ENCODE peak calls at places on chromosomes 2 and 18, in nine cellular contexts. Q is pancreas; C is neural crest cell; P is effector memory CD8-positive, alpha-beta T cell; K is fibroblast of lung; X is left lung; Z is activated CD8-positive, alpha-beta memory T cell treated with anti-CD3 and anti-CD28 coated beads for 24 hours; O is cardiac fibroblast; G is stimulated activated CD8-positive, alpha-beta memory T cell treated with anti-CD3 and anti-CD28 coated beads, Interleukin-4, amount 100 ng/mL, for 1 hour. L is an unnamed sample.
A peak's percentile ranks its signal among the peaks of the same experiment; 100 is the strongest.

GRCh38 chr2:115880558-115880957 is 1438.1 kb downstream of the DPP10 start:
- DNase-seq in Q (no peak), C (no peak), P (no peak), K (no peak), X (no peak), Z (no peak), O (no peak), G (no peak), L (no peak)

GRCh38 chr2:169343202-169343601 is 19.1 kb downstream of the LRP2 start:
- DNase-seq in Q (no peak), C (no peak), P (no peak), K (no peak), X (no peak), Z (no peak), O (no peak), G (no peak), L (no peak)

GRCh38 chr2:44371445-44371844 is 9.7 kb downstream of the CAMKMT start:
- DNase-seq in Q (no peak), C (no peak), P (no peak), K (no peak), X (no peak), Z (no peak), O (no peak), G (no peak), L (no peak)

GRCh38 chr2:166671831-166672230 is 177.8 kb upstream of the SCN7A start:
- DNase-seq in Q (no peak), C (no peak), P (no peak), K (no peak), X (no peak), Z (no peak), O (peak; percentile 5), G (no peak), L (no peak)

GRCh38 chr2:231533086-231533776 is 3.0 kb upstream of the NMUR1 start:
- DNase-seq in Q (no peak), C (no peak), P (no peak), K (no peak), X (no peak), Z (no peak), O (no peak), G (no peak), L (no peak)

GRCh38 chr2:237097326-237097910 is 11.7 kb downstream of the COPS8 start:
- DNase-seq in Q (no peak), C (no peak), P (no peak), K (no peak), X (no peak), Z (no peak), O (peak; percentile 35), G (no peak), L (no peak)

GRCh38 chr2:161136696-161137324 is 23.4 kb upstream of the TANK start:
- DNase-seq in Q (no peak), C (no peak), P (peak; percentile 50), K (no peak), X (no peak), Z (no peak), O (peak; percentile 51), G (peak; percentile 14), L (peak; percentile 81)

GRCh38 chr2:157596992-157597681 is 31.5 kb downstream of the ACVR1C start:
- DNase-seq in Q (peak; percentile 34), C (peak; percentile 39), P (peak; percentile 33), K (peak; percentile 10), X (peak; percentile 80), Z (peak; percentile 81), O (peak; percentile 17), G (peak; percentile 31), L (peak; percentile 40)

GRCh38 chr18:35494281-35494825 is 3.4 kb downstream of the INO80C start:
- DNase-seq in Q (no peak), C (no peak), P (no peak), K (no peak), X (no peak), Z (no peak), O (no peak), G (no peak), L (no peak)

GRCh38 chr2:26530696-26531095 is 52.8 kb upstream of the OTOF start:
- DNase-seq in Q (no peak), C (no peak), P (no peak), K (no peak), X (no peak), Z (no peak), O (peak; percentile 49), G (no peak), L (no peak)

GRCh38 chr2:216083464-216084279 is 2.0 kb downstream of the TMEM169 start:
- DNase-seq in Q (no peak), C (peak; percentile 48), P (no peak), K (peak; percentile 31), X (no peak), Z (peak; percentile 60), O (peak; percentile 37), G (no peak), L (no peak)

GRCh38 chr2:37570773-37571570 is 100.5 kb downstream of the CDC42EP3 start:
- DNase-seq in Q (no peak), C (no peak), P (no peak), K (peak; percentile 79), X (no peak), Z (no peak), O (peak; percentile 75), G (no peak), L (no peak)

GRCh38 chr18:58272779-58273500 is 228.9 kb downstream of the NEDD4L start:
- DNase-seq in Q (no peak), C (no peak), P (no peak), K (no peak), X (no peak), Z (no peak), O (no peak), G (no peak), L (no peak)

GRCh38 chr2:180077295-180077906 is 70.3 kb upstream of the CWC22 start:
- DNase-seq in Q (no peak), C (no peak), P (no peak), K (peak; percentile 61), X (no peak), Z (no peak), O (peak; percentile 54), G (no peak), L (no peak)

GRCh38 chr2:182379235-182379634 is 47.6 kb downstream of the PDE1A start:
- DNase-seq in Q (peak; percentile 16), C (no peak), P (no peak), K (peak; percentile 84), X (no peak), Z (no peak), O (peak; percentile 91), G (no peak), L (no peak)

GRCh38 chr2:134155134-134155533 is 98.7 kb upstream of the MGAT5 start:
- DNase-seq in Q (no peak), C (no peak), P (no peak), K (no peak), X (no peak), Z (no peak), O (no peak), G (no peak), L (no peak)

GRCh38 chr2:62304429-62305417 is 108.8 kb downstream of the B3GNT2 start:
- DNase-seq in Q (peak; percentile 21), C (no peak), P (peak; percentile 26), K (peak; percentile 86), X (peak; percentile 85), Z (peak; percentile 84), O (peak; percentile 97), G (no peak), L (no peak)

GRCh38 chr18:22363867-22364463 is 53.8 kb downstream of the CTAGE1 start:
- DNase-seq in Q (no peak), C (no peak), P (no peak), K (peak; percentile 34), X (no peak), Z (no peak), O (peak; percentile 62), G (no peak), L (no peak)

GRCh38 chr2:98912221-98912851 is 23.7 kb downstream of the CRACDL start:
- DNase-seq in Q (peak; percentile 78), C (no peak), P (no peak), K (peak; percentile 87), X (no peak), Z (peak; percentile 54), O (peak; percentile 88), G (no peak), L (no peak)

GRCh38 chr2:40034198-40034597 is 255.1 kb upstream of the THUMPD2 start:
- DNase-seq in Q (no peak), C (no peak), P (no peak), K (peak; percentile 85), X (no peak), Z (no peak), O (peak; percentile 51), G (no peak), L (no peak)

GRCh38 chr18:55012041-55012440 is 52.8 kb upstream of the CCDC68 start:
- DNase-seq in Q (no peak), C (no peak), P (no peak), K (no peak), X (no peak), Z (no peak), O (no peak), G (no peak), L (no peak)

GRCh38 chr2:42492691-42493467 is 903 bp downstream of the KCNG3 start:
- DNase-seq in Q (peak; percentile 6), C (peak; percentile 11), P (peak; percentile 5), K (no peak), X (peak; percentile 82), Z (peak; percentile 68), O (no peak), G (no peak), L (peak; percentile 34)

GRCh38 chr2:212618636-212619035 is 80.0 kb upstream of the ERBB4 start:
- DNase-seq in Q (no peak), C (no peak), P (no peak), K (no peak), X (no peak), Z (no peak), O (no peak), G (no peak), L (no peak)

GRCh38 chr2:64267699-64268098 is 123.5 kb upstream of the PELI1 start:
- DNase-seq in Q (no peak), C (no peak), P (no peak), K (no peak), X (no peak), Z (no peak), O (peak; percentile 75), G (no peak), L (no peak)

GRCh38 chr18:27763936-27764335 is 413.0 kb downstream of the CDH2 start:
- DNase-seq in Q (no peak), C (no peak), P (no peak), K (no peak), X (no peak), Z (no peak), O (no peak), G (no peak), L (no peak)

GRCh38 chr2:35501076-35501475 is 854.5 kb upstream of the CRIM1 start:
- DNase-seq in Q (no peak), C (no peak), P (no peak), K (no peak), X (no peak), Z (no peak), O (no peak), G (no peak), L (no peak)

GRCh38 chr2:18118703-18119102 is 240.2 kb downstream of the KCNS3 start:
- DNase-seq in Q (no peak), C (no peak), P (no peak), K (peak; percentile 39), X (no peak), Z (no peak), O (no peak), G (no peak), L (no peak)

GRCh38 chr2:178280261-178280852 is 86.0 kb downstream of the OSBPL6 start:
- DNase-seq in Q (peak; percentile 11), C (peak; percentile 50), P (peak; percentile 27), K (peak; percentile 67), X (no peak), Z (no peak), O (peak; percentile 65), G (no peak), L (peak; percentile 35)

GRCh38 chr2:216328347-216328746 is 43.9 kb downstream of the MARCHF4 start:
- DNase-seq in Q (no peak), C (no peak), P (no peak), K (peak; percentile 42), X (no peak), Z (no peak), O (peak; percentile 61), G (no peak), L (no peak)

GRCh38 chr18:63730788-63731187 is 28.0 kb downstream of the SERPINB11 start:
- DNase-seq in Q (no peak), C (no peak), P (no peak), K (no peak), X (no peak), Z (no peak), O (peak; percentile 66), G (no peak), L (no peak)

GRCh38 chr2:42223822-42224268 is 54.7 kb downstream of the EML4 start:
- DNase-seq in Q (no peak), C (no peak), P (no peak), K (peak; percentile 56), X (no peak), Z (no peak), O (no peak), G (no peak), L (no peak)